ENCODE peak calls at places on chromosomes 12 and 14, in eight cellular contexts. One of them, this sample, is unnamed.

GRCh38 chr14:50967104-50967503 is 22.8 kb upstream of the PYGL start:
- DNase-seq in left colon: no peak
- DNase-seq in RWPE1: no peak
- DNase-seq in fibroblast of lung: peak; percentile 30
- DNase-seq in GM12865: no peak
- DNase-seq in activated CD4-positive, alpha-beta T cell treated with anti-CD3 and anti-CD28 coated beads for 4 hours: no peak
- DNase-seq in activated CD8-positive, alpha-beta memory T cell treated with anti-CD3 and anti-CD28 coated beads for 1 hour: no peak
- DNase-seq in CD4-positive, alpha-beta T cell: no peak
- DNase-seq in this sample: no peak

GRCh38 chr14:103207404-103208072 is 84.3 kb downstream of the TNFAIP2 start:
- DNase-seq in RWPE1: no peak
- DNase-seq in fibroblast of lung: peak; percentile 29
- DNase-seq in CD4-positive, alpha-beta T cell: no peak
- DNase-seq in left colon: no peak
- DNase-seq in activated CD4-positive, alpha-beta T cell treated with anti-CD3 and anti-CD28 coated beads for 4 hours: no peak
- DNase-seq in GM12865: no peak
- DNase-seq in activated CD8-positive, alpha-beta memory T cell treated with anti-CD3 and anti-CD28 coated beads for 1 hour: no peak
- DNase-seq in this sample: peak; percentile 69

GRCh38 chr12:131415781-131416180 is 295.1 kb upstream of the SFSWAP start:
- DNase-seq in GM12865: peak; percentile 43
- DNase-seq in RWPE1: peak; percentile 45
- DNase-seq in activated CD4-positive, alpha-beta T cell treated with anti-CD3 and anti-CD28 coated beads for 4 hours: no peak
- DNase-seq in activated CD8-positive, alpha-beta memory T cell treated with anti-CD3 and anti-CD28 coated beads for 1 hour: no peak
- DNase-seq in left colon: no peak
- DNase-seq in CD4-positive, alpha-beta T cell: no peak
- DNase-seq in fibroblast of lung: no peak
- DNase-seq in this sample: no peak

GRCh38 chr12:107369679-107370078 is 276.3 kb upstream of the CRY1 start:
- DNase-seq in fibroblast of lung: no peak
- DNase-seq in RWPE1: no peak
- DNase-seq in left colon: no peak
- DNase-seq in GM12865: peak; percentile 16
- DNase-seq in activated CD8-positive, alpha-beta memory T cell treated with anti-CD3 and anti-CD28 coated beads for 1 hour: no peak
- DNase-seq in activated CD4-positive, alpha-beta T cell treated with anti-CD3 and anti-CD28 coated beads for 4 hours: peak; percentile 39
- DNase-seq in CD4-positive, alpha-beta T cell: no peak
- DNase-seq in this sample: no peak

GRCh38 chr14:74605531-74606223 is 6.4 kb downstream of the LTBP2 start:
- DNase-seq in activated CD8-positive, alpha-beta memory T cell treated with anti-CD3 and anti-CD28 coated beads for 1 hour: no peak
- DNase-seq in activated CD4-positive, alpha-beta T cell treated with anti-CD3 and anti-CD28 coated beads for 4 hours: no peak
- DNase-seq in GM12865: no peak
- DNase-seq in CD4-positive, alpha-beta T cell: no peak
- DNase-seq in RWPE1: no peak
- DNase-seq in left colon: no peak
- DNase-seq in fibroblast of lung: no peak
- DNase-seq in this sample: no peak

GRCh38 chr12:46933947-46934346 is 108.2 kb upstream of the SLC38A4 start:
- DNase-seq in GM12865: peak; percentile 28
- DNase-seq in RWPE1: peak; percentile 43
- DNase-seq in CD4-positive, alpha-beta T cell: no peak
- DNase-seq in fibroblast of lung: peak; percentile 54
- DNase-seq in left colon: no peak
- DNase-seq in activated CD8-positive, alpha-beta memory T cell treated with anti-CD3 and anti-CD28 coated beads for 1 hour: no peak
- DNase-seq in activated CD4-positive, alpha-beta T cell treated with anti-CD3 and anti-CD28 coated beads for 4 hours: no peak
- DNase-seq in this sample: no peak

GRCh38 chr14:102949801-102950451 is 27.5 kb downstream of the AMN start:
- DNase-seq in fibroblast of lung: peak; percentile 32
- DNase-seq in CD4-positive, alpha-beta T cell: no peak
- DNase-seq in left colon: no peak
- DNase-seq in RWPE1: no peak
- DNase-seq in activated CD4-positive, alpha-beta T cell treated with anti-CD3 and anti-CD28 coated beads for 4 hours: no peak
- DNase-seq in GM12865: no peak
- DNase-seq in activated CD8-positive, alpha-beta memory T cell treated with anti-CD3 and anti-CD28 coated beads for 1 hour: no peak
- DNase-seq in this sample: peak; percentile 92

GRCh38 chr12:97046901-97047300 is 139.8 kb downstream of the NEDD1 start:
- DNase-seq in activated CD4-positive, alpha-beta T cell treated with anti-CD3 and anti-CD28 coated beads for 4 hours: no peak
- DNase-seq in GM12865: no peak
- DNase-seq in left colon: no peak
- DNase-seq in CD4-positive, alpha-beta T cell: no peak
- DNase-seq in activated CD8-positive, alpha-beta memory T cell treated with anti-CD3 and anti-CD28 coated beads for 1 hour: no peak
- DNase-seq in RWPE1: no peak
- DNase-seq in fibroblast of lung: no peak
- DNase-seq in this sample: no peak

GRCh38 chr14:36662258-36662542 is 540 bp downstream of the PAX9 start:
- DNase-seq in RWPE1: no peak
- DNase-seq in activated CD8-positive, alpha-beta memory T cell treated with anti-CD3 and anti-CD28 coated beads for 1 hour: no peak
- DNase-seq in GM12865: no peak
- DNase-seq in fibroblast of lung: no peak
- DNase-seq in left colon: no peak
- DNase-seq in activated CD4-positive, alpha-beta T cell treated with anti-CD3 and anti-CD28 coated beads for 4 hours: no peak
- DNase-seq in CD4-positive, alpha-beta T cell: no peak
- DNase-seq in this sample: no peak

GRCh38 chr14:69896080-69896479 is 16.9 kb downstream of the SMOC1 start:
- DNase-seq in left colon: no peak
- DNase-seq in activated CD8-positive, alpha-beta memory T cell treated with anti-CD3 and anti-CD28 coated beads for 1 hour: no peak
- DNase-seq in CD4-positive, alpha-beta T cell: no peak
- DNase-seq in RWPE1: no peak
- DNase-seq in activated CD4-positive, alpha-beta T cell treated with anti-CD3 and anti-CD28 coated beads for 4 hours: no peak
- DNase-seq in fibroblast of lung: no peak
- DNase-seq in GM12865: no peak
- DNase-seq in this sample: no peak

GRCh38 chr12:88681271-88681670 is 101.0 kb upstream of the KITLG start:
- DNase-seq in RWPE1: no peak
- DNase-seq in left colon: no peak
- DNase-seq in fibroblast of lung: no peak
- DNase-seq in activated CD4-positive, alpha-beta T cell treated with anti-CD3 and anti-CD28 coated beads for 4 hours: no peak
- DNase-seq in GM12865: no peak
- DNase-seq in activated CD8-positive, alpha-beta memory T cell treated with anti-CD3 and anti-CD28 coated beads for 1 hour: no peak
- DNase-seq in CD4-positive, alpha-beta T cell: no peak
- DNase-seq in this sample: no peak

GRCh38 chr12:109178532-109178931 is 62.1 kb downstream of the ACACB start:
- DNase-seq in activated CD8-positive, alpha-beta memory T cell treated with anti-CD3 and anti-CD28 coated beads for 1 hour: no peak
- DNase-seq in fibroblast of lung: no peak
- DNase-seq in activated CD4-positive, alpha-beta T cell treated with anti-CD3 and anti-CD28 coated beads for 4 hours: no peak
- DNase-seq in CD4-positive, alpha-beta T cell: no peak
- DNase-seq in RWPE1: no peak
- DNase-seq in left colon: no peak
- DNase-seq in GM12865: no peak
- DNase-seq in this sample: no peak